ENCODE peak calls at places on chromosomes 6 and 20, in nine cellular contexts. L, Y, J, U, Z, K, R, B and P are unnamed samples.

GRCh38 chr20:1227121-1227582 is 1.3 kb downstream of the RAD21L1 start:
- DNase-seq in L (no peak), Y (no peak), J (no peak), U (no peak), Z (no peak), K (no peak), R (no peak), B (no peak), P (no peak)

GRCh38 chr6:6998194-6998569 is 109.6 kb upstream of the RREB1 start:
- DNase-seq in L (peak), Y (no peak), J (peak), U (no peak), Z (peak), K (no peak), R (peak), B (peak), P (peak)

GRCh38 chr6:158414900-158415299 is 102.6 kb downstream of the TULP4 start:
- DNase-seq in L (peak), Y (no peak), J (peak), U (no peak), Z (no peak), K (no peak), R (no peak), B (no peak), P (no peak)

GRCh38 chr6:169253745-169254238 is at the start of gene THBS2:
- DNase-seq in L (peak), Y (peak), J (peak), U (peak), Z (peak), K (no peak), R (no peak), B (peak), P (no peak)

GRCh38 chr6:137024172-137024990 is 20.4 kb downstream of the IL20RA start:
- DNase-seq in L (no peak), Y (no peak), J (no peak), U (no peak), Z (no peak), K (no peak), R (no peak), B (no peak), P (no peak)

GRCh38 chr6:30800876-30801275 is 56.5 kb upstream of the IER3 start:
- DNase-seq in L (no peak), Y (no peak), J (no peak), U (no peak), Z (no peak), K (no peak), R (no peak), B (no peak), P (no peak)

GRCh38 chr6:169918239-169918953 is 167.0 kb downstream of the ERMARD start:
- DNase-seq in L (no peak), Y (no peak), J (no peak), U (no peak), Z (no peak), K (no peak), R (no peak), B (no peak), P (no peak)

GRCh38 chr6:148193063-148193680 is 149.5 kb upstream of the SASH1 start:
- DNase-seq in L (peak), Y (no peak), J (no peak), U (no peak), Z (no peak), K (no peak), R (no peak), B (no peak), P (no peak)

GRCh38 chr6:29516108-29516507 is 28.4 kb upstream of the MAS1L start:
- DNase-seq in L (peak), Y (peak), J (peak), U (no peak), Z (no peak), K (no peak), R (no peak), B (no peak), P (no peak)